ENCODE peak calls at places on chromosomes 12 and 14, in five cellular contexts. N, C, X, D and H are unnamed samples.

GRCh38 chr12:45235087-45236025 is 19.5 kb downstream of the ANO6 start:
- DNase-seq in D (no peak), X (no peak), C (peak; percentile 14), N (peak; percentile 86), H (no peak)

GRCh38 chr12:52191841-52192791 is at the start of gene KRT80:
- DNase-seq in D (peak; percentile 97), X (no peak), N (peak; percentile 97), C (peak; percentile 93), H (peak; percentile 79)

GRCh38 chr12:131375972-131376345 is 334.9 kb upstream of the SFSWAP start:
- DNase-seq in N (no peak), C (no peak), X (no peak), D (no peak), H (no peak)

GRCh38 chr12:117080707-117081141 is 18.5 kb downstream of the TESC start:
- DNase-seq in D (no peak), N (no peak), C (no peak), X (no peak), H (no peak)

GRCh38 chr14:35223927-35224326 is 68.3 kb upstream of the PSMA6 start:
- DNase-seq in D (no peak), C (no peak), N (no peak), X (no peak), H (no peak)

GRCh38 chr12:95544756-95545155 is 6.5 kb downstream of the USP44 start:
- DNase-seq in D (no peak), C (no peak), N (no peak), X (no peak), H (no peak)

GRCh38 chr14:33959692-33960151 is 8.8 kb upstream of the EGLN3 start:
- DNase-seq in D (no peak), N (no peak), X (no peak), C (no peak), H (peak; percentile 90)

GRCh38 chr12:113049976-113050742 is 6.4 kb upstream of the DTX1 start:
- DNase-seq in X (no peak), D (no peak), C (no peak), N (no peak), H (no peak)

GRCh38 chr12:15721716-15722115 is 67.5 kb downstream of the EPS8 start:
- DNase-seq in C (no peak), D (no peak), X (no peak), N (no peak), H (no peak)

GRCh38 chr14:78319826-78320635 is 149.9 kb downstream of the NRXN3 start:
- DNase-seq in C (no peak), D (no peak), N (no peak), X (no peak), H (no peak)

GRCh38 chr12:14664434-14665023 is 31.9 kb downstream of the GUCY2C start:
- DNase-seq in D (no peak), X (peak; percentile 1), N (peak; percentile 23), C (peak; percentile 5), H (peak; percentile 52)

GRCh38 chr14:20606190-20606901 is 15.2 kb upstream of the RNASE12 start:
- DNase-seq in N (peak; percentile 47), C (no peak), X (no peak), D (no peak), H (peak; percentile 47)

GRCh38 chr12:54042970-54043744 is 10.3 kb downstream of the HOXC5 start:
- DNase-seq in D (no peak), N (no peak), C (no peak), X (no peak), H (no peak)

GRCh38 chr12:31887109-31887811 is 72.0 kb upstream of the RESF1 start:
- DNase-seq in N (no peak), X (no peak), D (no peak), C (no peak), H (no peak)

GRCh38 chr12:114141916-114142564 is 175.9 kb upstream of the RBM19 start:
- DNase-seq in D (no peak), N (no peak), C (no peak), X (no peak), H (no peak)

GRCh38 chr14:74642011-74642410 is 30.0 kb upstream of the LTBP2 start:
- DNase-seq in N (no peak), D (no peak), C (no peak), X (no peak), H (no peak)

GRCh38 chr14:92551066-92551841 is 37.7 kb downstream of the RIN3 start:
- DNase-seq in X (no peak), N (no peak), D (no peak), C (no peak), H (no peak)

GRCh38 chr12:27272375-27273028 is 28.4 kb downstream of the STK38L start:
- DNase-seq in N (no peak), C (no peak), D (no peak), X (no peak), H (no peak)

GRCh38 chr12:13976880-13977279 is 4.5 kb downstream of the GRIN2B start:
- DNase-seq in X (no peak), N (no peak), D (no peak), C (no peak), H (no peak)